ENCODE peak calls at places on chromosomes 16 and 17, in nine cellular contexts. One of them, this sample, is unnamed. For H3K4me1, the result is how much of the 10 kb centered on the place peaks cover.

GRCh38 chr16:81551821-81552304 is 107.3 kb downstream of the CMIP start:
- DNase-seq in heart left ventricle: peak
- DNase-seq in tibial nerve: no peak
- DNase-seq in body of pancreas: no peak
- DNase-seq in HCT116: no peak
- DNase-seq in suprapubic skin: no peak
- DNase-seq in A549: no peak
- DNase-seq in GM12878: no peak
- DNase-seq in stomach: no peak
- DNase-seq in this sample: peak

GRCh38 chr16:17942067-17942466 is 394.5 kb downstream of the NPIPA8 start:
- DNase-seq in heart left ventricle: no peak
- DNase-seq in tibial nerve: no peak
- DNase-seq in body of pancreas: no peak
- DNase-seq in HCT116: no peak
- DNase-seq in suprapubic skin: no peak
- DNase-seq in A549: no peak
- DNase-seq in GM12878: no peak
- DNase-seq in stomach: no peak
- DNase-seq in this sample: no peak

GRCh38 chr17:4840893-4841242 is 7.7 kb downstream of the MINK1 start:
- DNase-seq in heart left ventricle: no peak
- DNase-seq in tibial nerve: no peak
- DNase-seq in body of pancreas: no peak
- DNase-seq in HCT116: no peak
- DNase-seq in suprapubic skin: no peak
- DNase-seq in A549: no peak
- DNase-seq in GM12878: no peak
- DNase-seq in stomach: no peak
- DNase-seq in this sample: no peak

GRCh38 chr17:21008992-21009671 is 33.7 kb downstream of the USP22 start:
- DNase-seq in heart left ventricle: no peak
- DNase-seq in tibial nerve: no peak
- DNase-seq in body of pancreas: no peak
- DNase-seq in HCT116: no peak
- DNase-seq in suprapubic skin: no peak
- DNase-seq in A549: no peak
- DNase-seq in GM12878: no peak
- DNase-seq in stomach: no peak
- DNase-seq in this sample: no peak

GRCh38 chr17:798246-798645 is 16.1 kb downstream of the MRM3 start:
- DNase-seq in heart left ventricle: no peak
- DNase-seq in tibial nerve: no peak
- DNase-seq in body of pancreas: no peak
- DNase-seq in HCT116: no peak
- DNase-seq in suprapubic skin: no peak
- DNase-seq in A549: no peak
- DNase-seq in GM12878: no peak
- DNase-seq in stomach: no peak
- DNase-seq in this sample: no peak

GRCh38 chr17:22265807-22266206 is 573.5 kb downstream of the KCNJ18 start:
- DNase-seq in heart left ventricle: no peak
- DNase-seq in tibial nerve: no peak
- DNase-seq in body of pancreas: no peak
- DNase-seq in HCT116: no peak
- DNase-seq in suprapubic skin: peak
- DNase-seq in A549: no peak
- DNase-seq in GM12878: no peak
- DNase-seq in stomach: peak
- DNase-seq in this sample: peak

GRCh38 chr16:68420366-68420765 is 27.9 kb downstream of the SMPD3 start:
- DNase-seq in heart left ventricle: no peak
- DNase-seq in tibial nerve: no peak
- DNase-seq in body of pancreas: no peak
- DNase-seq in HCT116: no peak
- DNase-seq in suprapubic skin: no peak
- DNase-seq in A549: no peak
- DNase-seq in GM12878: no peak
- DNase-seq in stomach: no peak
- DNase-seq in this sample: no peak

GRCh38 chr16:26664086-26664485 is 402.6 kb upstream of the C16orf82 start:
- DNase-seq in heart left ventricle: no peak
- DNase-seq in tibial nerve: no peak
- DNase-seq in body of pancreas: no peak
- DNase-seq in HCT116: no peak
- DNase-seq in suprapubic skin: no peak
- DNase-seq in A549: no peak
- DNase-seq in GM12878: no peak
- DNase-seq in stomach: no peak
- DNase-seq in this sample: no peak

GRCh38 chr17:30477083-30477757 is at the start of gene GOSR1:
- DNase-seq in heart left ventricle: peak
- DNase-seq in tibial nerve: peak
- DNase-seq in body of pancreas: peak
- DNase-seq in HCT116: peak
- DNase-seq in suprapubic skin: peak
- DNase-seq in A549: peak
- DNase-seq in GM12878: peak
- DNase-seq in stomach: peak
- DNase-seq in this sample: peak

GRCh38 chr16:22321340-22322001 is 24.3 kb downstream of the POLR3E start:
- DNase-seq in heart left ventricle: no peak
- DNase-seq in tibial nerve: peak
- DNase-seq in body of pancreas: peak
- DNase-seq in HCT116: peak
- DNase-seq in suprapubic skin: no peak
- DNase-seq in A549: peak
- DNase-seq in GM12878: peak
- DNase-seq in stomach: peak
- DNase-seq in this sample: peak

GRCh38 chr17:14276535-14277250 is 24.2 kb upstream of the HS3ST3B1 start:
- DNase-seq in heart left ventricle: no peak
- DNase-seq in tibial nerve: no peak
- DNase-seq in body of pancreas: no peak
- DNase-seq in HCT116: no peak
- DNase-seq in suprapubic skin: no peak
- DNase-seq in A549: no peak
- DNase-seq in GM12878: no peak
- DNase-seq in stomach: no peak
- DNase-seq in this sample: no peak

GRCh38 chr17:80053102-80053501 is 16.7 kb downstream of the CCDC40 start:
- DNase-seq in heart left ventricle: no peak
- DNase-seq in tibial nerve: no peak
- DNase-seq in body of pancreas: no peak
- DNase-seq in HCT116: no peak
- DNase-seq in suprapubic skin: no peak
- DNase-seq in A549: no peak
- DNase-seq in GM12878: no peak
- DNase-seq in stomach: no peak
- DNase-seq in this sample: no peak

GRCh38 chr17:78828470-78829185 is 12.0 kb downstream of the USP36 start:
- DNase-seq in heart left ventricle: no peak
- DNase-seq in tibial nerve: no peak
- DNase-seq in body of pancreas: no peak
- DNase-seq in HCT116: peak
- DNase-seq in suprapubic skin: no peak
- DNase-seq in A549: peak
- DNase-seq in GM12878: no peak
- DNase-seq in stomach: no peak
- DNase-seq in this sample: no peak

GRCh38 chr17:49687878-49688491 is 10.1 kb upstream of the SPOP start:
- DNase-seq in heart left ventricle: no peak
- DNase-seq in tibial nerve: no peak
- DNase-seq in body of pancreas: no peak
- DNase-seq in HCT116: no peak
- DNase-seq in suprapubic skin: no peak
- DNase-seq in A549: no peak
- DNase-seq in GM12878: no peak
- DNase-seq in stomach: no peak
- DNase-seq in this sample: no peak

DNA sequence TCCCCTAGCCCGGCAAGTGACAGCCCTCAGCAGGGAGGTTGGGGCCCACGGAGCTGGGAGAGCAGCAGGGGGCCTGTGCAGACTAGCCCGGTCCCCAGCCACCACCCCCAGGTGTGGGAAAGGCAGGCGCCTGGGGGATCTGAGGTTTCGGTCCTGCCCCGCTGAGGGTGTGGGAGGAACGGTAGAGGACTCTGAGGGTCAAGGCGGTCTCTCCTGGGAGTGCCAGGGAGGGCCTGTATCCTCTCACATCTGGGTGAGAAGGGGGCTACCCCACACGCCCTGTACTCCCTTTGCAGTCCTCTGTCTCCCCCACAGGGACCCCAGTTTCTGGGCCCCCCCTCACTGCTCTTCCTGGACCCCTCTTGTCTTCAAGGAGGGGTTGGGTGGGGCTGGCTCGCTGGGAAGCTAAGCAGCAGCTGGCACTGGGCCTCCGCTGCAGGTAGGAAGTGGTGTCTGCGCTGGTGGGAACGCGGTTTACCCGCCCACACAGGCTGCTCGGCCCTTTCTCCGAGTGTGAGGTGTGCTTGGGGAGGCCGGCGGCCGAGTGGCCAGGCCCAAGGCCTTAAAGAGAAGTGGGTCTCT is 15.4 kb downstream of the CD7 start:
- DNase-seq in heart left ventricle: no peak
- DNase-seq in tibial nerve: no peak
- DNase-seq in body of pancreas: no peak
- DNase-seq in HCT116: no peak
- DNase-seq in suprapubic skin: no peak
- DNase-seq in A549: no peak
- DNase-seq in GM12878: peak
- DNase-seq in stomach: no peak
- DNase-seq in this sample: no peak
- H3K4me3 ChIP-seq in heart left ventricle: no peak
- H3K4me3 ChIP-seq in tibial nerve: no peak
- H3K4me3 ChIP-seq in body of pancreas: no peak
- H3K4me3 ChIP-seq in HCT116: no peak
- H3K4me3 ChIP-seq in suprapubic skin: no peak
- H3K4me3 ChIP-seq in A549: no peak
- H3K4me3 ChIP-seq in GM12878: peak
- H3K4me3 ChIP-seq in stomach: no peak
- H3K4me3 ChIP-seq in this sample: no peak

GRCh38 chr16:65624246-65624645 is 502.4 kb upstream of the CDH11 start:
- DNase-seq in heart left ventricle: no peak
- DNase-seq in tibial nerve: no peak
- DNase-seq in body of pancreas: no peak
- DNase-seq in HCT116: no peak
- DNase-seq in suprapubic skin: no peak
- DNase-seq in A549: no peak
- DNase-seq in GM12878: no peak
- DNase-seq in stomach: no peak
- DNase-seq in this sample: no peak

GRCh38 chr16:65619606-65620005 is 497.7 kb upstream of the CDH11 start:
- DNase-seq in heart left ventricle: no peak
- DNase-seq in tibial nerve: no peak
- DNase-seq in body of pancreas: no peak
- DNase-seq in HCT116: no peak
- DNase-seq in suprapubic skin: no peak
- DNase-seq in A549: no peak
- DNase-seq in GM12878: no peak
- DNase-seq in stomach: no peak
- DNase-seq in this sample: no peak

GRCh38 chr16:65618931-65619330 is 497.1 kb upstream of the CDH11 start:
- DNase-seq in heart left ventricle: no peak
- DNase-seq in tibial nerve: no peak
- DNase-seq in body of pancreas: no peak
- DNase-seq in HCT116: no peak
- DNase-seq in suprapubic skin: no peak
- DNase-seq in A549: no peak
- DNase-seq in GM12878: no peak
- DNase-seq in stomach: no peak
- DNase-seq in this sample: no peak

GRCh38 chr16:65622161-65622560 is 500.3 kb upstream of the CDH11 start:
- DNase-seq in heart left ventricle: no peak
- DNase-seq in tibial nerve: no peak
- DNase-seq in body of pancreas: no peak
- DNase-seq in HCT116: no peak
- DNase-seq in suprapubic skin: no peak
- DNase-seq in A549: no peak
- DNase-seq in GM12878: no peak
- DNase-seq in stomach: no peak
- DNase-seq in this sample: no peak

DNA sequence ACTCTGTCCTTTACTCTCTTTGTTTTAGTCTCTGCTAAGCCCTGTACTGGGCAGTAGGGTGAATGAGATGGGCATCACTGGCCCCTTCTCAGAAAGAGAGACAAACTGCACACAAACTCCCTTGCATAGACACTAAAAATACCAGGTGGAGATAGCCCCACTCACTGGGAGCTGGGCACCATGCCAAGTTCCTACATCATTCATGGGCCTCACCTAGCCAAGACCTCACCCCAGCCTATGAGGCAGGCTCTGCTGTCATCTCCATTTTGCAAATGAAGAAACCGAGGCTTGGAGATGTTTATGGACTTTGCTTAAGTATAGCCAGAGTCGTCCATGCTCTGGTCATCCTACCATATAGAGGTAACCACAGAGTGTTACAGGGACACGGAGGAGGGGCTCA is 499.8 kb upstream of the CDH11 start:
- DNase-seq in heart left ventricle: no peak
- DNase-seq in tibial nerve: no peak
- DNase-seq in body of pancreas: no peak
- DNase-seq in HCT116: no peak
- DNase-seq in suprapubic skin: no peak
- DNase-seq in A549: no peak
- DNase-seq in GM12878: no peak
- DNase-seq in stomach: no peak
- DNase-seq in this sample: no peak
- H3K4me1 ChIP-seq in heart left ventricle: under half
- H3K4me1 ChIP-seq in tibial nerve: under half
- H3K4me1 ChIP-seq in body of pancreas: under half
- H3K4me1 ChIP-seq in HCT116: under half
- H3K4me1 ChIP-seq in suprapubic skin: under half
- H3K4me1 ChIP-seq in A549: under half
- H3K4me1 ChIP-seq in GM12878: under half
- H3K4me1 ChIP-seq in stomach: under half
- H3K4me1 ChIP-seq in this sample: under half

GRCh38 chr17:34382586-34383224 is 19.7 kb upstream of the CCL1 start:
- DNase-seq in heart left ventricle: no peak
- DNase-seq in tibial nerve: no peak
- DNase-seq in body of pancreas: no peak
- DNase-seq in HCT116: no peak
- DNase-seq in suprapubic skin: no peak
- DNase-seq in A549: no peak
- DNase-seq in GM12878: peak
- DNase-seq in stomach: no peak
- DNase-seq in this sample: no peak
- TF ChIP-seq POLR2A in heart left ventricle: no peak
- TF ChIP-seq POLR2A in tibial nerve: no peak
- TF ChIP-seq POLR2A in body of pancreas: no peak
- TF ChIP-seq POLR2A in HCT116: no peak
- TF ChIP-seq POLR2A in suprapubic skin: no peak
- TF ChIP-seq POLR2A in A549: no peak
- TF ChIP-seq POLR2A in GM12878: no peak
- TF ChIP-seq POLR2A in stomach: no peak
- TF ChIP-seq POLR2A in this sample: no peak

DNA sequence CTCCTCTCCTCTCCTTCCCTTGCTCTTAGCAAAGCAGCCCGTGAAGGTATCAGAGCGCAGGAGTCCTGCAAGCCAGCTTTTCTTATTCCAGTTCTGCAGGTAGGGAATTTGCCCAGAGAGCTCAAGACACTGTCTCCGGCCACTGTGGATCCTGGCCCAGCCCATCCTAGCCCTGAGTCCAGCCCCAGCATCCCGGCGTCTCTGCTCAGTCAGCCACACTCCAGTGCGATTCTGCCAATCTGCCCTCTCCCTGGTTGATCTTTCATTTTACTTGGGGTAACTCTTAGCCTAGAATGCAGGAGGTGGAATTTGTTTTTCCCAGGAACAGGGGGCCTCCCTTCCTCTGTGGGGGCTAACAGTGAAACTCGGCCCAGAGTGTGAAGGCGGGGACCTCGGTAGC is 176.9 kb upstream of the GSE1 start:
- DNase-seq in heart left ventricle: no peak
- DNase-seq in tibial nerve: no peak
- DNase-seq in body of pancreas: no peak
- DNase-seq in HCT116: no peak
- DNase-seq in suprapubic skin: no peak
- DNase-seq in A549: no peak
- DNase-seq in GM12878: no peak
- DNase-seq in stomach: no peak
- DNase-seq in this sample: no peak
- H3K4me3 ChIP-seq in heart left ventricle: no peak
- H3K4me3 ChIP-seq in tibial nerve: no peak
- H3K4me3 ChIP-seq in body of pancreas: no peak
- H3K4me3 ChIP-seq in HCT116: no peak
- H3K4me3 ChIP-seq in suprapubic skin: no peak
- H3K4me3 ChIP-seq in A549: no peak
- H3K4me3 ChIP-seq in GM12878: no peak
- H3K4me3 ChIP-seq in stomach: peak
- H3K4me3 ChIP-seq in this sample: no peak

This sample was measured in right lobe of liver.